ENCODE peak calls at places on chromosomes 4 and X, in four cellular contexts. I is NB4, F is A549, M is endothelial cell of umbilical vein. K is an unnamed sample.

GRCh38 chr4:3291969-3292570 is 751 bp upstream of the RGS12 start:
- DNase-seq in I (peak), F (peak), M (no peak), K (peak)

GRCh38 chr4:113762061-113762850 is 718 bp upstream of the CAMK2D start:
- DNase-seq in I (peak), F (peak), M (peak), K (peak)

GRCh38 chr4:27318740-27319139 is 458.1 kb downstream of the STIM2 start:
- DNase-seq in I (peak), F (peak), M (no peak), K (peak)

GRCh38 chr4:24417206-24417605 is 167.1 kb downstream of the DHX15 start:
- DNase-seq in I (no peak), F (no peak), M (no peak), K (no peak)

GRCh38 chr4:106032851-106033286 is 137.6 kb downstream of the NPNT start:
- DNase-seq in I (no peak), F (peak), M (no peak), K (no peak)

GRCh38 chr4:73520821-73521220 is 39.3 kb downstream of the AFM start:
- DNase-seq in I (peak), F (peak), M (no peak), K (no peak)

GRCh38 chr4:119087121-119087520 is 48.5 kb upstream of the MYOZ2 start:
- DNase-seq in I (no peak), F (peak), M (peak), K (no peak)

GRCh38 chrX:124332481-124333424 is at the start of gene TEX13D:
- DNase-seq in I (no peak), F (no peak), M (no peak), K (no peak)

GRCh38 chr4:15182600-15183222 is 180.4 kb downstream of the CPEB2 start:
- DNase-seq in I (no peak), F (no peak), M (peak), K (no peak)

GRCh38 chr4:115234405-115235093 is 121.1 kb upstream of the NDST4 start:
- DNase-seq in I (peak), F (peak), M (no peak), K (no peak)

GRCh38 chr4:143616771-143617170 is 83.7 kb downstream of the FREM3 start:
- DNase-seq in I (peak), F (no peak), M (no peak), K (no peak)

GRCh38 chr4:172851534-172851933 is 317.1 kb upstream of the GALNT7 start:
- DNase-seq in I (no peak), F (no peak), M (no peak), K (no peak)

GRCh38 chr4:147862043-147862692 is 130.3 kb downstream of the ARHGAP10 start:
- DNase-seq in I (no peak), F (no peak), M (no peak), K (no peak)

GRCh38 chr4:146520894-146521542 is 722 bp downstream of the SLC10A7 start:
- DNase-seq in I (peak), F (peak), M (peak), K (peak)

GRCh38 chr4:157421365-157421764 is 200.8 kb downstream of the GRIA2 start:
- DNase-seq in I (no peak), F (no peak), M (peak), K (no peak)

GRCh38 chr4:18957721-18958120 is 936.2 kb upstream of the LCORL start:
- DNase-seq in I (no peak), F (no peak), M (no peak), K (no peak)

GRCh38 chrX:153906126-153906917 is 1.8 kb downstream of the AVPR2 start:
- DNase-seq in I (no peak), F (no peak), M (no peak), K (no peak)

GRCh38 chr4:41146196-41146595 is 68.1 kb downstream of the APBB2 start:
- DNase-seq in I (no peak), F (no peak), M (no peak), K (no peak)

GRCh38 chr4:2287594-2287915 is 25.6 kb upstream of the MXD4 start:
- DNase-seq in I (no peak), F (no peak), M (no peak), K (no peak)

GRCh38 chr4:164807611-164808010 is 53.7 kb downstream of the SMIM31 start:
- DNase-seq in I (no peak), F (peak), M (no peak), K (no peak)

GRCh38 chrX:13646154-13646549 is 6.8 kb upstream of the TCEANC start:
- DNase-seq in I (peak), F (peak), M (peak), K (peak)

GRCh38 chr4:3320361-3321023 is 27.7 kb downstream of the RGS12 start:
- DNase-seq in I (no peak), F (no peak), M (no peak), K (no peak)

GRCh38 chrX:15816886-15817285 is 26.6 kb downstream of the ZRSR2 start:
- DNase-seq in I (peak), F (no peak), M (no peak), K (no peak)

GRCh38 chrX:48677456-48678030 is 6.1 kb upstream of the WAS start:
- DNase-seq in I (no peak), F (no peak), M (no peak), K (no peak)

GRCh38 chr4:81453024-81453423 is 18.7 kb downstream of the RASGEF1B start:
- DNase-seq in I (no peak), F (no peak), M (no peak), K (no peak)

GRCh38 chr4:42302348-42302747 is 94.9 kb upstream of the SHISA3 start:
- DNase-seq in I (peak), F (peak), M (peak), K (peak)

GRCh38 chr4:41360214-41360910 is 103.6 kb downstream of the UCHL1 start:
- DNase-seq in I (peak), F (peak), M (peak), K (peak)

GRCh38 chrX:133531012-133531411 is 115.7 kb upstream of the GPC4 start:
- DNase-seq in I (no peak), F (no peak), M (no peak), K (no peak)

GRCh38 chr4:31417051-31417450 is 696.9 kb downstream of the PCDH7 start:
- DNase-seq in I (no peak), F (no peak), M (no peak), K (no peak)

GRCh38 chrX:47179221-47179927 is 14.3 kb upstream of the UBA1 start:
- DNase-seq in I (no peak), F (no peak), M (no peak), K (no peak)

GRCh38 chr4:88211473-88212252 is 53.2 kb upstream of the ABCG2 start:
- DNase-seq in I (peak), F (peak), M (peak), K (peak)

GRCh38 chr4:45662996-45663395 is 460.9 kb downstream of the GABRG1 start:
- DNase-seq in I (no peak), F (no peak), M (no peak), K (no peak)

GRCh38 chr4:40992472-40993298 is 221.7 kb downstream of the APBB2 start:
- DNase-seq in I (peak), F (peak), M (peak), K (no peak)

GRCh38 chr4:8255698-8256441 is 13.7 kb upstream of the HTRA3 start:
- DNase-seq in I (no peak), F (peak), M (no peak), K (no peak)

GRCh38 chrX:18582910-18583493 is 88.9 kb downstream of the RS1 start:
- DNase-seq in I (no peak), F (no peak), M (peak), K (no peak)

GRCh38 chr4:138891610-138892009 is 124.0 kb upstream of the NOCT start:
- DNase-seq in I (no peak), F (no peak), M (peak), K (no peak)

GRCh38 chr4:64822405-64822804 is 413.2 kb upstream of the TECRL start:
- DNase-seq in I (no peak), F (no peak), M (no peak), K (no peak)

GRCh38 chr4:48024522-48024921 is 8.0 kb downstream of the NIPAL1 start:
- DNase-seq in I (no peak), F (no peak), M (no peak), K (no peak)
- TF ChIP-seq MYC in I (no peak), F (no peak), M (no peak), K (no peak)

DNA sequence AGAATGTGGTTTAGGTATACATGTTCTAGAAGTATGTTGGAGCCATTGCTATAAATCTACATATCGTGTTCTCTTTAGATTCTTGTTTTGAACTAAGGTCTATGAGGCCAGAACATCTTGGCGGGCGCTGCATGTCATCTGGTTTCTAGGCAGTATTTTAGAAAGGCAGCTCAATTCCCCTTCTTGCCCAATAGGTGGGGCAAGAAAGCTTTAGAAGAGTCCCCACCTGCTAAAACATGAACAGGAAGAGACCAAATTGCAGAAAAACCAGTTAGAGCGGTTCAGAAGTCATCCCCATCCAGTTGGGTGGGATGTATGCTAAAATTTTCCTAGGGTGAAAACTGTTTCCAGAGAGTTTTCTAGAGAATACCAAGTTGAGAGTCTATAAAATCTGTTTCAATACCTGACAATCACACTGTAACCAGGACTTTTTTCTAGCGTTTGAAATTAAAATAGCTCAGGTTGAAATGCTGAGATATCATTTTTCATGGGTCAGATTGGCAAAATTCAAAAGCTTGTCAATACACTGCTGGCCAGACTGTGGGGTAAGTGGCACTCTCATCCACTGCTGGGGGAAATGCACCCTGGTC is 17.5 kb upstream of the SH3KBP1 start:
- DNase-seq in I (peak), F (peak), M (peak), K (peak)
- TF ChIP-seq MYC in I (no peak), F (no peak), M (no peak), K (no peak)

GRCh38 chr4:20050768-20051167 is 200.9 kb upstream of the SLIT2 start:
- DNase-seq in I (no peak), F (no peak), M (no peak), K (no peak)
- TF ChIP-seq MYC in I (no peak), F (no peak), M (no peak), K (no peak)

DNA sequence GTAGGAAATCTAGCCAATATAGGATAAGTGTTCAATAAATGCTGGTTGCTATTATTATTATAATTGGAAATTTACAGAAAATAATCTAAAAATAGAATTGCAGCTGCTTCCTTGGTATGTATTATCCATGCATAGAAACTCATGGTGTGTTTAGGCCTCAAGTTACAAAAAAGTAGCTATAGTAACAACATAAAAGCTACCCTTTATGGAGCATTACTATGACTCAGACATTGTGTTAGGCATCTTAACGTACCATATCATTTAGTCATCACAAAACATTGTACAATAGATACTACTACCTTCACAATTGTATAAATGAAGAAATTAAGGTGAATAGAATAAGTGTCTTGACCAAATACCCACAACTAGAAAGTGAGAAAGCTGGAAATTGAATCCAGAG is 126.9 kb upstream of the NRK start:
- DNase-seq in I (no peak), F (no peak), M (no peak), K (no peak)
- TF ChIP-seq MYC in I (no peak), F (no peak), M (no peak), K (no peak)

GRCh38 chr4:6694177-6694901 is 661 bp downstream of the S100P start:
- DNase-seq in I (peak), F (no peak), M (peak), K (no peak)
- TF ChIP-seq MYC in I (no peak), F (no peak), M (no peak), K (no peak)

K was measured in K562.